ENCODE peak calls at places on chromosomes 5 and 9, in seven cellular contexts. V, Q, U, H, E, N and T are unnamed samples.

GRCh38 chr9:136007906-136008692 is 46.9 kb upstream of the UBAC1 start:
- DNase-seq in Q (no peak), U (no peak), N (no peak), E (no peak), V (no peak), H (peak), T (no peak)

GRCh38 chr9:14347408-14348224 is 33.7 kb upstream of the NFIB start:
- DNase-seq in U (no peak), Q (no peak), H (peak), E (peak), V (no peak), N (no peak), T (peak)

GRCh38 chr5:51279983-51280382 is 103.3 kb upstream of the ISL1 start:
- DNase-seq in U (no peak), V (no peak), Q (no peak), N (no peak), H (no peak), E (no peak), T (no peak)

GRCh38 chr9:133125706-133126696 is 5.0 kb upstream of the RALGDS start:
- DNase-seq in E (no peak), H (peak), U (no peak), N (no peak), Q (no peak), V (no peak), T (no peak)

GRCh38 chr5:151659001-151659754 is 27.5 kb downstream of the SPARC start:
- DNase-seq in N (peak), E (peak), V (peak), H (peak), U (peak), Q (peak), T (peak)

GRCh38 chr5:121707196-121707595 is 144.5 kb upstream of the FTMT start:
- DNase-seq in U (no peak), Q (no peak), E (no peak), V (no peak), H (peak), N (no peak), T (no peak)

GRCh38 chr5:555058-555623 is 30.9 kb upstream of the SLC9A3 start:
- DNase-seq in N (no peak), H (no peak), E (no peak), U (no peak), Q (no peak), V (no peak), T (no peak)

GRCh38 chr5:22560115-22560514 is 293.0 kb downstream of the CDH12 start:
- DNase-seq in E (no peak), U (no peak), Q (no peak), H (peak), V (no peak), N (no peak), T (no peak)

GRCh38 chr5:78508231-78508765 is 140.3 kb downstream of the LHFPL2 start:
- DNase-seq in N (no peak), Q (no peak), U (no peak), H (peak), E (no peak), V (no peak), T (no peak)

GRCh38 chr5:125582358-125582757 is 835.9 kb upstream of the ZNF608 start:
- DNase-seq in U (no peak), N (no peak), H (peak), V (no peak), Q (no peak), E (no peak), T (no peak)

GRCh38 chr9:9305600-9305999 is 1307.2 kb downstream of the PTPRD start:
- DNase-seq in U (no peak), V (no peak), Q (no peak), E (no peak), H (no peak), N (no peak), T (no peak)

GRCh38 chr9:92094655-92095054 is 20.6 kb downstream of the SPTLC1 start:
- DNase-seq in U (no peak), Q (no peak), V (no peak), N (peak), H (no peak), E (peak), T (no peak)

GRCh38 chr9:117073539-117074336 is 341.1 kb downstream of the ASTN2 start:
- DNase-seq in E (peak), N (no peak), Q (no peak), H (no peak), U (no peak), V (peak), T (no peak)

GRCh38 chr9:134662143-134662876 is 20.7 kb downstream of the COL5A1 start:
- DNase-seq in N (no peak), E (no peak), V (no peak), H (peak), Q (no peak), U (no peak), T (no peak)

GRCh38 chr9:105385372-105385985 is 62.4 kb upstream of the FSD1L start:
- DNase-seq in N (no peak), V (no peak), H (no peak), E (no peak), Q (peak), U (no peak), T (peak)

GRCh38 chr5:174108765-174109164 is 63.3 kb downstream of the NSG2 start:
- DNase-seq in Q (no peak), U (no peak), N (no peak), V (no peak), H (no peak), E (no peak), T (no peak)

GRCh38 chr5:179973391-179973790 is 65.7 kb upstream of the TBC1D9B start:
- DNase-seq in H (no peak), E (no peak), N (no peak), Q (no peak), U (no peak), V (no peak), T (no peak)